ENCODE peak calls at places on chromosomes 6 and 20, in six cellular contexts. One of them, this sample, is unnamed.

GRCh38 chr6:89567635-89568390 is 70.7 kb downstream of the LYRM2 start:
- DNase-seq in brain microvascular endothelial cell: no peak
- DNase-seq in endothelial cell: no peak
- DNase-seq in cardiac muscle cell: no peak
- DNase-seq in ovary: no peak
- DNase-seq in CD14-positive monocyte: no peak
- DNase-seq in this sample: no peak

GRCh38 chr6:73803562-73804221 is 107.7 kb downstream of the CD109 start:
- DNase-seq in brain microvascular endothelial cell: peak; percentile 83
- DNase-seq in endothelial cell: peak; percentile 68
- DNase-seq in cardiac muscle cell: peak; percentile 51
- DNase-seq in ovary: no peak
- DNase-seq in CD14-positive monocyte: no peak
- DNase-seq in this sample: peak; percentile 97

GRCh38 chr6:23180504-23181293 is 611.3 kb downstream of the HDGFL1 start:
- DNase-seq in brain microvascular endothelial cell: peak; percentile 59
- DNase-seq in endothelial cell: no peak
- DNase-seq in cardiac muscle cell: peak; percentile 48
- DNase-seq in ovary: peak; percentile 71
- DNase-seq in CD14-positive monocyte: no peak
- DNase-seq in this sample: peak; percentile 78

GRCh38 chr6:14765106-14765505 is 480.8 kb upstream of the JARID2 start:
- DNase-seq in brain microvascular endothelial cell: peak; percentile 2
- DNase-seq in endothelial cell: no peak
- DNase-seq in cardiac muscle cell: no peak
- DNase-seq in ovary: no peak
- DNase-seq in CD14-positive monocyte: peak; percentile 60
- DNase-seq in this sample: peak; percentile 59

GRCh38 chr6:124131259-124131658 is 327.6 kb downstream of the NKAIN2 start:
- DNase-seq in brain microvascular endothelial cell: peak; percentile 56
- DNase-seq in endothelial cell: no peak
- DNase-seq in cardiac muscle cell: no peak
- DNase-seq in ovary: no peak
- DNase-seq in CD14-positive monocyte: no peak
- DNase-seq in this sample: peak; percentile 42

GRCh38 chr6:104566411-104566810 is 293.3 kb downstream of the HACE1 start:
- DNase-seq in brain microvascular endothelial cell: peak; percentile 52
- DNase-seq in endothelial cell: no peak
- DNase-seq in cardiac muscle cell: no peak
- DNase-seq in ovary: no peak
- DNase-seq in CD14-positive monocyte: no peak
- DNase-seq in this sample: peak; percentile 30

GRCh38 chr6:111210074-111210729 is 122.9 kb downstream of the SLC16A10 start:
- DNase-seq in brain microvascular endothelial cell: peak; percentile 47
- DNase-seq in endothelial cell: peak; percentile 38
- DNase-seq in cardiac muscle cell: peak; percentile 69
- DNase-seq in ovary: no peak
- DNase-seq in CD14-positive monocyte: no peak
- DNase-seq in this sample: peak; percentile 56

GRCh38 chr20:57195023-57195758 is 71.2 kb downstream of the BMP7 start:
- DNase-seq in brain microvascular endothelial cell: peak; percentile 7
- DNase-seq in endothelial cell: no peak
- DNase-seq in cardiac muscle cell: no peak
- DNase-seq in ovary: no peak
- DNase-seq in CD14-positive monocyte: no peak
- DNase-seq in this sample: peak; percentile 43

GRCh38 chr6:108555399-108556052 is 5.2 kb upstream of the FOXO3 start:
- DNase-seq in brain microvascular endothelial cell: no peak
- DNase-seq in endothelial cell: no peak
- DNase-seq in cardiac muscle cell: no peak
- DNase-seq in ovary: no peak
- DNase-seq in CD14-positive monocyte: no peak
- DNase-seq in this sample: no peak

GRCh38 chr20:3689978-3690377 is 8.2 kb upstream of the ADAM33 start:
- DNase-seq in brain microvascular endothelial cell: no peak
- DNase-seq in endothelial cell: no peak
- DNase-seq in cardiac muscle cell: no peak
- DNase-seq in ovary: no peak
- DNase-seq in CD14-positive monocyte: no peak
- DNase-seq in this sample: no peak

GRCh38 chr6:27066802-27067201 is 180.7 kb upstream of the PRSS16 start:
- DNase-seq in brain microvascular endothelial cell: no peak
- DNase-seq in endothelial cell: no peak
- DNase-seq in cardiac muscle cell: no peak
- DNase-seq in ovary: no peak
- DNase-seq in CD14-positive monocyte: no peak
- DNase-seq in this sample: no peak

GRCh38 chr6:83884523-83884922 is 25.0 kb downstream of the CYB5R4 start:
- DNase-seq in brain microvascular endothelial cell: no peak
- DNase-seq in endothelial cell: no peak
- DNase-seq in cardiac muscle cell: peak; percentile 49
- DNase-seq in ovary: no peak
- DNase-seq in CD14-positive monocyte: no peak
- DNase-seq in this sample: peak; percentile 49

GRCh38 chr6:45707188-45707587 is 308.5 kb downstream of the CLIC5 start:
- DNase-seq in brain microvascular endothelial cell: no peak
- DNase-seq in endothelial cell: no peak
- DNase-seq in cardiac muscle cell: no peak
- DNase-seq in ovary: no peak
- DNase-seq in CD14-positive monocyte: no peak
- DNase-seq in this sample: no peak

GRCh38 chr6:22236626-22237414 is 60.0 kb downstream of the PRL start:
- DNase-seq in brain microvascular endothelial cell: peak; percentile 96
- DNase-seq in endothelial cell: no peak
- DNase-seq in cardiac muscle cell: no peak
- DNase-seq in ovary: no peak
- DNase-seq in CD14-positive monocyte: no peak
- DNase-seq in this sample: peak; percentile 47

GRCh38 chr20:48919882-48920526 is 1.5 kb upstream of the ARFGEF2 start:
- DNase-seq in brain microvascular endothelial cell: no peak
- DNase-seq in endothelial cell: no peak
- DNase-seq in cardiac muscle cell: no peak
- DNase-seq in ovary: no peak
- DNase-seq in CD14-positive monocyte: peak; percentile 86
- DNase-seq in this sample: no peak

GRCh38 chr6:131755597-131755996 is 44.8 kb upstream of the CTAGE9 start:
- DNase-seq in brain microvascular endothelial cell: peak; percentile 86
- DNase-seq in endothelial cell: no peak
- DNase-seq in cardiac muscle cell: no peak
- DNase-seq in ovary: no peak
- DNase-seq in CD14-positive monocyte: no peak
- DNase-seq in this sample: peak; percentile 44

GRCh38 chr20:52410182-52410647 is 218.6 kb upstream of the ZFP64 start:
- DNase-seq in brain microvascular endothelial cell: no peak
- DNase-seq in endothelial cell: no peak
- DNase-seq in cardiac muscle cell: peak; percentile 8
- DNase-seq in ovary: no peak
- DNase-seq in CD14-positive monocyte: peak; percentile 49
- DNase-seq in this sample: peak; percentile 91

GRCh38 chr6:107711953-107712522 is 112.1 kb downstream of the SCML4 start:
- DNase-seq in brain microvascular endothelial cell: no peak
- DNase-seq in endothelial cell: no peak
- DNase-seq in cardiac muscle cell: no peak
- DNase-seq in ovary: no peak
- DNase-seq in CD14-positive monocyte: no peak
- DNase-seq in this sample: no peak

GRCh38 chr6:134822920-134823430 is 126.9 kb downstream of the ALDH8A1 start:
- DNase-seq in brain microvascular endothelial cell: peak; percentile 85
- DNase-seq in endothelial cell: peak; percentile 68
- DNase-seq in cardiac muscle cell: peak; percentile 89
- DNase-seq in ovary: peak; percentile 58
- DNase-seq in CD14-positive monocyte: peak; percentile 54
- DNase-seq in this sample: peak; percentile 92

GRCh38 chr6:14448246-14448645 is 330.7 kb downstream of the CD83 start:
- DNase-seq in brain microvascular endothelial cell: no peak
- DNase-seq in endothelial cell: no peak
- DNase-seq in cardiac muscle cell: no peak
- DNase-seq in ovary: no peak
- DNase-seq in CD14-positive monocyte: no peak
- DNase-seq in this sample: no peak

GRCh38 chr6:112172540-112172939 is 81.8 kb downstream of the LAMA4 start:
- DNase-seq in brain microvascular endothelial cell: no peak
- DNase-seq in endothelial cell: peak; percentile 41
- DNase-seq in cardiac muscle cell: peak; percentile 66
- DNase-seq in ovary: no peak
- DNase-seq in CD14-positive monocyte: no peak
- DNase-seq in this sample: no peak

GRCh38 chr20:33019465-33020277 is 11.8 kb upstream of the BPIFB6 start:
- DNase-seq in brain microvascular endothelial cell: no peak
- DNase-seq in endothelial cell: no peak
- DNase-seq in cardiac muscle cell: no peak
- DNase-seq in ovary: no peak
- DNase-seq in CD14-positive monocyte: no peak
- DNase-seq in this sample: no peak
- TF ChIP-seq CTCF in brain microvascular endothelial cell: no peak
- TF ChIP-seq CTCF in endothelial cell: no peak
- TF ChIP-seq CTCF in cardiac muscle cell: no peak
- TF ChIP-seq CTCF in ovary: no peak
- TF ChIP-seq CTCF in CD14-positive monocyte: no peak
- TF ChIP-seq CTCF in this sample: no peak

DNA sequence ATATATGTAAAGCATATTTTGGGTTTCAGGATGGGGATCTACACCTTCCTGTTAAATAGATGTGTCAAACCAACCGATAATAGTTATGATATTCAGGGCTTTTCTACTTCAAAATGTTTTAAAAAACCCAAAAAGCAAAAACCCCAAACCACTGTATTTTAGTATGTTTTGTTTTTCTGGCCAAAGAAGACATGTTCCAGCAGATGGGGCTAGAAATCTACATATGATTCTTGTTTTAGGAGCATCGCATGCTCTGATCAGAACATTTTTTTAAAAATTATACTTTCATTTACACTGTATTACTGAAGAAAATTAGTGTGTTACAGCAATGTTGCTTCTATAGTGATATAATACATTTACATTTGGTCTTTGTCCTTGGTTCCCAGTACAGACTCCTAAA is 11.0 kb downstream of the RMND1 start:
- DNase-seq in brain microvascular endothelial cell: no peak
- DNase-seq in endothelial cell: no peak
- DNase-seq in cardiac muscle cell: no peak
- DNase-seq in ovary: no peak
- DNase-seq in CD14-positive monocyte: no peak
- DNase-seq in this sample: peak; percentile 61
- TF ChIP-seq CTCF in brain microvascular endothelial cell: peak; percentile 33
- TF ChIP-seq CTCF in endothelial cell: no peak
- TF ChIP-seq CTCF in cardiac muscle cell: peak; percentile 50
- TF ChIP-seq CTCF in ovary: no peak
- TF ChIP-seq CTCF in CD14-positive monocyte: peak; percentile 64
- TF ChIP-seq CTCF in this sample: peak; percentile 45

DNA sequence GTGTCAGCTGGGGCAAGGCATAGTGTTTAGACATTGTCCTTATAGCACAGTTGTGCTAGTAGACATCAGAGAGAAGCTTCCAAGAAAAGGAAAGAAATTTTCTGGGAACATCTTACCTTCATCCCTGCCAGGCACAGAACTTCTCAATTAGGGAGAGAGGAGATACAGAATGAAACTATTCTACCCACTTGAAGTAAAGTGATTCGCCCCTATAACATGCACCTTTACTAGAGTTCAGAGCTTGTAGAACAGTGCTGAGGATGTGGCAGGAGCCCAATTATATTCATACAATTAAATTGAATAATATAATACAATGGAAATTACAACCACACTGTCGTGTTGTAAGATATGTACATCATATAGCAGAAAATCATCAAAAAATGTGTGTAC is 1063.9 kb upstream of the CITED2 start:
- DNase-seq in brain microvascular endothelial cell: no peak
- DNase-seq in endothelial cell: no peak
- DNase-seq in cardiac muscle cell: no peak
- DNase-seq in ovary: no peak
- DNase-seq in CD14-positive monocyte: no peak
- DNase-seq in this sample: no peak
- TF ChIP-seq CTCF in brain microvascular endothelial cell: no peak
- TF ChIP-seq CTCF in endothelial cell: no peak
- TF ChIP-seq CTCF in cardiac muscle cell: no peak
- TF ChIP-seq CTCF in ovary: no peak
- TF ChIP-seq CTCF in CD14-positive monocyte: no peak
- TF ChIP-seq CTCF in this sample: no peak

GRCh38 chr20:60035486-60035885 is 77.3 kb downstream of the CDH26 start:
- DNase-seq in brain microvascular endothelial cell: no peak
- DNase-seq in endothelial cell: no peak
- DNase-seq in cardiac muscle cell: no peak
- DNase-seq in ovary: no peak
- DNase-seq in CD14-positive monocyte: no peak
- DNase-seq in this sample: no peak
- TF ChIP-seq CTCF in brain microvascular endothelial cell: no peak
- TF ChIP-seq CTCF in endothelial cell: no peak
- TF ChIP-seq CTCF in cardiac muscle cell: no peak
- TF ChIP-seq CTCF in ovary: no peak
- TF ChIP-seq CTCF in CD14-positive monocyte: no peak
- TF ChIP-seq CTCF in this sample: no peak

GRCh38 chr20:37418591-37418990 is 72.7 kb downstream of the SRC start:
- DNase-seq in brain microvascular endothelial cell: no peak
- DNase-seq in endothelial cell: no peak
- DNase-seq in cardiac muscle cell: no peak
- DNase-seq in ovary: no peak
- DNase-seq in CD14-positive monocyte: no peak
- DNase-seq in this sample: no peak

GRCh38 chr20:37416202-37417145 is 70.5 kb downstream of the SRC start:
- DNase-seq in brain microvascular endothelial cell: no peak
- DNase-seq in endothelial cell: no peak
- DNase-seq in cardiac muscle cell: no peak
- DNase-seq in ovary: no peak
- DNase-seq in CD14-positive monocyte: no peak
- DNase-seq in this sample: no peak

GRCh38 chr20:37419307-37419706 is 73.4 kb downstream of the SRC start:
- DNase-seq in brain microvascular endothelial cell: no peak
- DNase-seq in endothelial cell: no peak
- DNase-seq in cardiac muscle cell: no peak
- DNase-seq in ovary: no peak
- DNase-seq in CD14-positive monocyte: no peak
- DNase-seq in this sample: no peak

GRCh38 chr20:37417146-37417856 is 71.4 kb downstream of the SRC start:
- DNase-seq in brain microvascular endothelial cell: no peak
- DNase-seq in endothelial cell: no peak
- DNase-seq in cardiac muscle cell: no peak
- DNase-seq in ovary: no peak
- DNase-seq in CD14-positive monocyte: no peak
- DNase-seq in this sample: no peak

GRCh38 chr20:37417857-37418501 is 72.0 kb downstream of the SRC start:
- DNase-seq in brain microvascular endothelial cell: no peak
- DNase-seq in endothelial cell: no peak
- DNase-seq in cardiac muscle cell: no peak
- DNase-seq in ovary: no peak
- DNase-seq in CD14-positive monocyte: no peak
- DNase-seq in this sample: no peak
- TF ChIP-seq CTCF in brain microvascular endothelial cell: peak; percentile 9
- TF ChIP-seq CTCF in endothelial cell: no peak
- TF ChIP-seq CTCF in cardiac muscle cell: no peak
- TF ChIP-seq CTCF in ovary: no peak
- TF ChIP-seq CTCF in CD14-positive monocyte: no peak
- TF ChIP-seq CTCF in this sample: no peak

This sample was measured in fibroblast of villous mesenchyme.